ENCODE peak calls at places on chromosomes 2 and 18, in six cellular contexts. U is MM.1S, D is GM23338, A is hepatocyte, J is PC-3, Q is OCI-LY7. B is an unnamed sample. For H3K9me2, the result is how much of the 10 kb centered on the place peaks cover.

GRCh38 chr2:158130832-158131473 is 29.3 kb downstream of the UPP2 start:
- DNase-seq in U (no peak), D (no peak), A (peak), J (peak), Q (no peak), B (no peak)

GRCh38 chr2:112973156-112973555 is 4.7 kb upstream of the IL36G start:
- DNase-seq in U (no peak), D (no peak), A (no peak), J (peak), Q (no peak), B (no peak)

GRCh38 chr2:240960309-240960962 is 38.0 kb upstream of the SNED1 start:
- DNase-seq in U (no peak), D (no peak), A (peak), J (no peak), Q (no peak), B (no peak)

GRCh38 chr2:24923106-24923505 is 3.1 kb upstream of the ADCY3 start:
- DNase-seq in U (no peak), D (no peak), A (no peak), J (no peak), Q (no peak), B (no peak)

GRCh38 chr2:149702571-149702970 is 115.0 kb upstream of the MMADHC start:
- DNase-seq in U (no peak), D (no peak), A (no peak), J (no peak), Q (no peak), B (no peak)

GRCh38 chr2:241563981-241564595 is 5.5 kb downstream of the BOK start:
- DNase-seq in U (no peak), D (no peak), A (peak), J (no peak), Q (no peak), B (no peak)

GRCh38 chr2:203022751-203023150 is 8.1 kb downstream of the NBEAL1 start:
- DNase-seq in U (no peak), D (no peak), A (no peak), J (no peak), Q (no peak), B (no peak)

GRCh38 chr2:105239924-105240323 is 1.6 kb upstream of the GPR45 start:
- DNase-seq in U (no peak), D (no peak), A (no peak), J (peak), Q (no peak), B (no peak)

GRCh38 chr18:34709631-34710429 is at the start of gene DTNA:
- DNase-seq in U (no peak), D (peak), A (peak), J (peak), Q (no peak), B (peak)

GRCh38 chr2:42089340-42089925 is 41.6 kb downstream of the PKDCC start:
- DNase-seq in U (peak), D (peak), A (peak), J (peak), Q (peak), B (peak)

GRCh38 chr2:38200583-38200982 is 124.6 kb upstream of the CYP1B1 start:
- DNase-seq in U (no peak), D (no peak), A (no peak), J (no peak), Q (no peak), B (no peak)

GRCh38 chr18:9333441-9334350 is 877 bp upstream of the TWSG1 start:
- DNase-seq in U (no peak), D (peak), A (no peak), J (no peak), Q (no peak), B (no peak)

DNA sequence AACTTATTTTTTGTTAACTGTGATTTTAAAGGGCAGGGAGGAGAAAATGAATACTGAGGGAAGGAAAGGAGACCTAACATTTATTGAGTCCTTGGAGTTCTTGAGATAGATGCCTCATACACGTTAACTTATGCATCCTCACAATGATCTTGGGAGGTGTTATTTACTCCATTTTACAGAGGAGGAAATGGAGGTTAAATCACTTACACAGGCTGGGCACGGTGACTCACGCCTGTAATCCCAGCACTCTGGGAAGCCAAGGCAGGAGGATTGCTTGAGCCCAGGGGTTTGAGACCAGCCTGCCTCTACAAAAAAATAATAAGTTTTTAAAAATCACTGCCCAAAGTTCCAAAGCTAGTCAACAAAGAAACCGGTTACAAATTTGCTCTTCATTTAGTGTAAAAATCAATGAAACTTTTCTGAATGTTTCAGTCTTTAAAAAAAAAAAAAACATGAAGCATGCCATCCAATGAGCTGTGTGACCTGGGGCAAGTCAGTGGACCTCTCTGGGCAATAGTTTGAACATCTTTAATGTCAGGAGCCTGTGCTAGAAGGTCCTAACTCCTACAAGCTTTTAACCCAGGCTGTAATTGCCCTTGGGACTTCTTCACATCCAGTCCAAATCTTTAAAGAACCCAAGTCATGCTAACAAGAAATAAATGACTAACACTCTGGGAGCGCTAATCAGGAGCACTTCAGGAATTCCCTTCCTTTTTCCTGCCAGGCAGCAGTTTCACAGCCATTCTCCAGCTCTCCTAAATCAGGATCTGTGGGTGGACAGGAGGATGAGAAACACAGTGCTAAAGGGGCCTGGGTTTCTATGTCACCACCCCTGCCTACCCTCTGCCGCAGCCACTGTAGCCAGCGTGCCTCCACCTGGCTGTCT is 176.4 kb downstream of the TMEM247 start:
- DNase-seq in U (no peak), D (no peak), A (no peak), J (no peak), Q (no peak), B (no peak)
- H3K9me2 ChIP-seq in U (under half), D (under half), A (under half), J (under half), Q (under half), B (under half)

DNA sequence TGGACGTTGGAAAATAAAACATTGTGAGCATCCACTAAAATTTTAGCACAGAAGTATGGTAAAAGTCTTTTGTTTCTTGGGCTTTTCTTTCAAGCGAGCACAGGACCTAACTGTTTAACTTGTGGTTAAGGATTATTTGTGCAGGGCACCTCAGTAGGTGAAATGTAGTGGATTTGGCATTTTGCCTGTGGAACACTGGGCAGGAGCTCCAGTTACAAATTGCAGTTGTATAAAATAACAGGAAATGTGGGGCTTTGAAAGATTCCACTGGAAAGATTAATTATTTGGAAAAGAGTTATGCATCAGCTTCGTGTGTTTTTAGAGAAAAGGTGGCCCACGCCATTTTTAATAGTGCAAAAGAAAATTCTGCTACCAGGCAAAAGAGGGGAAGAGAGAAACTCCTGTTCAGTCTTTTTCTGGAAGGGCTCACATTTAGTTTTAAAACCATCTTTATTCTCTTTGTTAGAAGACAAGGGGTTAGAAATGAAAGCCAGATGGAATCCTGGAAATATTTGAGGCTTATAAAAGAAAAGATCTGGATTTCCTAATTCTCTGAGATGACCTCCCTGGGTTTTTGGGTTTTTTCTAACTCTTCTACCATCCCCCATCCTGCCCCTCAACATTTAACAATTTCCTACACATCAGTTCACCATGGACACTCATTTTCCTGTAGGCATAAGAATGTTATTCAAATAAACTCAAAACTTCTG is 144.3 kb upstream of the SERTAD2 start:
- DNase-seq in U (no peak), D (no peak), A (no peak), J (peak), Q (no peak), B (no peak)
- H3K4me2 ChIP-seq in U (no peak), D (no peak), A (peak), J (peak), Q (no peak), B (peak)

GRCh38 chr2:180255981-180256380 is 248.9 kb upstream of the CWC22 start:
- DNase-seq in U (no peak), D (no peak), A (no peak), J (no peak), Q (no peak), B (no peak)
- H3K9me2 ChIP-seq in U (under half), D (under half), A (under half), J (under half), Q (under half), B (under half)

GRCh38 chr2:2159336-2159735 is 171.7 kb downstream of the MYT1L start:
- DNase-seq in U (no peak), D (no peak), A (no peak), J (no peak), Q (no peak), B (no peak)
- H3K4me2 ChIP-seq in U (no peak), D (no peak), A (no peak), J (no peak), Q (no peak), B (no peak)

GRCh38 chr18:69948919-69949537 is 1.4 kb upstream of the CD226 start:
- DNase-seq in U (peak), D (peak), A (no peak), J (no peak), Q (no peak), B (peak)

GRCh38 chr18:69947361-69948106 is at the start of gene CD226:
- DNase-seq in U (no peak), D (no peak), A (no peak), J (no peak), Q (no peak), B (no peak)

GRCh38 chr18:69944434-69944833 is 3.2 kb downstream of the CD226 start:
- DNase-seq in U (no peak), D (peak), A (no peak), J (no peak), Q (no peak), B (no peak)

GRCh38 chr18:69945220-69946114 is 2.2 kb downstream of the CD226 start:
- DNase-seq in U (no peak), D (no peak), A (no peak), J (no peak), Q (no peak), B (no peak)

GRCh38 chr18:69946608-69947155 is 991 bp downstream of the CD226 start:
- DNase-seq in U (no peak), D (no peak), A (no peak), J (no peak), Q (no peak), B (no peak)
- H3K9me2 ChIP-seq in U (under half), D (under half), A (under half), J (under half), Q (under half), B (under half)

B was measured in Karpas-422.